ENCODE peak calls at places on chromosome 16, in ten cellular contexts. P is WTC11; U is activated naive CD4-positive, alpha-beta T cell; A is stimulated activated CD4-positive, alpha-beta T cell treated with anti-CD3 and anti-CD28 coated beads, TNF-alpha, amount 100 ng/mL, for 4 hours; V is stimulated activated CD8-positive, alpha-beta memory T cell treated with anti-CD3 and anti-CD28 coated beads, Interleukin-4, amount 100 ng/mL, for 4 hours; B is glutamatergic neuron; K is mucosa of gallbladder; E is progenitor cell of endocrine pancreas; D is EH; N is C1 segment of cervical spinal cord. M is an unnamed sample.

GRCh38 chr16:53052519-53053501 is at the start of gene CHD9NB:
- DNase-seq in V (no peak), A (no peak), N (no peak), D (peak), E (no peak), U (no peak), B (no peak), K (peak), P (no peak), M (no peak)

GRCh38 chr16:66478733-66479511 is 51.8 kb downstream of the BEAN1 start:
- DNase-seq in D (peak), K (peak), B (peak), P (peak), V (peak), E (no peak), U (peak), A (peak), N (peak), M (peak)

GRCh38 chr16:83717308-83717707 is 90.5 kb upstream of the HSBP1 start:
- DNase-seq in U (no peak), P (peak), D (no peak), K (no peak), V (no peak), B (no peak), N (no peak), E (no peak), A (no peak), M (no peak)

GRCh38 chr16:89507219-89507833 is 877 bp upstream of the SPG7 start:
- DNase-seq in A (peak), N (peak), E (no peak), P (no peak), V (no peak), B (no peak), U (no peak), D (no peak), K (no peak), M (no peak)

GRCh38 chr16:81366316-81366932 is 51.7 kb downstream of the GAN start:
- DNase-seq in A (no peak), E (no peak), D (peak), P (no peak), B (no peak), V (no peak), N (peak), K (no peak), U (no peak), M (no peak)

GRCh38 chr16:64626771-64627170 is 495.1 kb downstream of the CDH11 start:
- DNase-seq in K (no peak), U (no peak), N (no peak), P (no peak), D (no peak), B (no peak), E (no peak), A (no peak), V (no peak), M (no peak)

GRCh38 chr16:10654592-10655414 is 39.9 kb downstream of the TEKT5 start:
- DNase-seq in B (no peak), E (no peak), P (no peak), D (no peak), A (no peak), N (no peak), K (no peak), U (no peak), V (no peak), M (no peak)

GRCh38 chr16:84356591-84357116 is 11.7 kb upstream of the ATP2C2 start:
- DNase-seq in K (no peak), U (no peak), P (no peak), D (peak), E (no peak), N (peak), A (no peak), B (no peak), V (no peak), M (no peak)

GRCh38 chr16:919658-920631 is 50.8 kb downstream of the LMF1 start:
- DNase-seq in P (no peak), K (peak), N (peak), D (peak), A (no peak), U (no peak), B (no peak), V (no peak), E (no peak), M (no peak)

GRCh38 chr16:22847690-22848089 is 33.7 kb downstream of the HS3ST2 start:
- DNase-seq in D (no peak), P (no peak), N (no peak), U (no peak), V (no peak), A (no peak), K (no peak), B (no peak), E (no peak), M (no peak)

GRCh38 chr16:2610781-2611498 is 71.4 kb upstream of the KCTD5 start:
- DNase-seq in V (no peak), P (no peak), B (no peak), E (no peak), A (no peak), D (no peak), N (no peak), K (no peak), U (no peak), M (no peak)

GRCh38 chr16:24208710-24209109 is 47.4 kb upstream of the CACNG3 start:
- DNase-seq in E (no peak), D (no peak), B (peak), P (peak), U (no peak), N (peak), V (no peak), K (no peak), A (no peak), M (no peak)

GRCh38 chr16:56367764-56368163 is 57.6 kb downstream of the AMFR start:
- DNase-seq in E (no peak), A (no peak), B (no peak), P (no peak), U (no peak), D (no peak), V (no peak), N (no peak), K (no peak), M (no peak)

GRCh38 chr16:15641753-15642556 is 999 bp downstream of the MARF1 start:
- DNase-seq in N (no peak), P (no peak), E (no peak), V (no peak), K (no peak), B (no peak), D (no peak), A (no peak), U (no peak), M (no peak)

GRCh38 chr16:88637797-88638196 is 575 bp upstream of the IL17C start:
- DNase-seq in D (no peak), B (no peak), V (no peak), P (no peak), U (no peak), N (no peak), E (no peak), K (no peak), A (no peak), M (no peak)

GRCh38 chr16:4494746-4495490 is 18.7 kb downstream of the HMOX2 start:
- DNase-seq in K (no peak), N (no peak), V (no peak), P (no peak), B (no peak), D (peak), E (no peak), A (no peak), U (no peak), M (no peak)

GRCh38 chr16:85037050-85037410 is 9.4 kb downstream of the KIAA0513 start:
- DNase-seq in E (no peak), B (no peak), A (no peak), U (no peak), P (no peak), N (no peak), K (no peak), V (no peak), D (peak), M (peak)

GRCh38 chr16:81005644-81006471 is 827 bp downstream of the CMC2 start:
- DNase-seq in A (no peak), B (no peak), P (no peak), V (no peak), E (peak), N (no peak), U (no peak), D (no peak), K (peak), M (peak)

GRCh38 chr16:66255647-66256046 is 110.8 kb upstream of the CDH5 start:
- DNase-seq in K (no peak), U (no peak), B (no peak), E (no peak), N (no peak), V (no peak), A (no peak), P (peak), D (no peak), M (no peak)

GRCh38 chr16:35174006-35174405 is 1714.6 kb downstream of the TP53TG3F start:
- DNase-seq in E (no peak), V (no peak), N (no peak), B (no peak), U (no peak), P (no peak), D (no peak), K (no peak), A (no peak), M (no peak)

GRCh38 chr16:12553191-12553590 is 250.5 kb downstream of the CPPED1 start:
- DNase-seq in V (no peak), P (no peak), D (no peak), K (no peak), A (no peak), E (no peak), B (no peak), N (no peak), U (no peak), M (no peak)

GRCh38 chr16:30086291-30087140 is 5.2 kb downstream of the TBX6 start:
- DNase-seq in P (no peak), N (no peak), K (no peak), E (no peak), U (no peak), B (no peak), V (no peak), D (no peak), A (no peak), M (no peak)

GRCh38 chr16:83826146-83826913 is 18.6 kb downstream of the HSBP1 start:
- DNase-seq in B (peak), U (peak), P (peak), V (peak), A (peak), D (peak), N (peak), K (peak), E (peak), M (peak)

GRCh38 chr16:81641403-81642106 is 137.5 kb upstream of the PLCG2 start:
- DNase-seq in N (no peak), V (no peak), E (no peak), U (no peak), K (no peak), A (no peak), B (no peak), D (no peak), P (peak), M (peak)

GRCh38 chr16:51151435-51151950 is 423 bp upstream of the SALL1 start:
- DNase-seq in A (no peak), N (peak), U (no peak), E (peak), D (peak), V (no peak), P (peak), K (no peak), B (peak), M (no peak)

GRCh38 chr16:645852-646678 is 3.1 kb upstream of the WDR90 start:
- DNase-seq in U (no peak), K (no peak), N (no peak), D (no peak), B (no peak), A (no peak), P (no peak), V (no peak), E (no peak), M (peak)